ENCODE peak calls at places on chromosomes 2 and 18, in four cellular contexts. C is cardiac fibroblast, T is T-helper 9 cell, O is mucosa of gallbladder. L is an unnamed sample.

GRCh38 chr2:32172870-32173269 is 7.2 kb downstream of the SLC30A6 start:
- DNase-seq in C (no peak), T (no peak), O (no peak), L (no peak)

GRCh38 chr18:13623871-13624270 is 102.5 kb downstream of the FAM210A start:
- DNase-seq in C (no peak), T (no peak), O (no peak), L (no peak)

GRCh38 chr18:62131305-62131909 is 55.4 kb downstream of the PIGN start:
- DNase-seq in C (peak; percentile 82), T (peak; percentile 45), O (peak; percentile 34), L (peak; percentile 63)

GRCh38 chr2:231298091-231298490 is 97.4 kb upstream of the B3GNT7 start:
- DNase-seq in C (no peak), T (no peak), O (no peak), L (no peak)

GRCh38 chr2:23620841-23621341 is 235.9 kb downstream of the KLHL29 start:
- DNase-seq in C (peak; percentile 77), T (no peak), O (peak; percentile 31), L (no peak)

GRCh38 chr18:12253517-12254136 is 534 bp upstream of the CIDEA start:
- DNase-seq in C (no peak), T (no peak), O (no peak), L (no peak)

GRCh38 chr2:122481717-122482116 is 726.3 kb downstream of the TSN start:
- DNase-seq in C (peak; percentile 42), T (no peak), O (no peak), L (no peak)

GRCh38 chr2:237604960-237605359 is 14.4 kb upstream of the RAB17 start:
- DNase-seq in C (peak; percentile 68), T (no peak), O (no peak), L (no peak)

GRCh38 chr18:80023173-80023572 is 11.1 kb upstream of the RBFA start:
- DNase-seq in C (no peak), T (no peak), O (no peak), L (no peak)

GRCh38 chr18:61854578-61854977 is 38.2 kb downstream of the RNF152 start:
- DNase-seq in C (peak; percentile 17), T (no peak), O (peak; percentile 18), L (peak; percentile 56)

GRCh38 chr2:69734858-69735574 is 6.9 kb upstream of the ANXA4 start:
- DNase-seq in C (no peak), T (no peak), O (no peak), L (no peak)

GRCh38 chr2:49677227-49677626 is 522.9 kb upstream of the FSHR start:
- DNase-seq in C (no peak), T (no peak), O (no peak), L (no peak)

GRCh38 chr2:119198267-119198840 is 25.3 kb upstream of the STEAP3 start:
- DNase-seq in C (peak; percentile 70), T (no peak), O (no peak), L (peak; percentile 45)

GRCh38 chr2:109032229-109032800 is 43.3 kb upstream of the EDAR start:
- DNase-seq in C (no peak), T (peak; percentile 12), O (no peak), L (no peak)